ENCODE peak calls at places on chromosomes 6 and 20, in four cellular contexts. W is KBM-7, B is astrocyte of the spinal cord, U is A549. S is an unnamed sample.

GRCh38 chr20:53711333-53712211 is 117.9 kb upstream of the ZNF217 start:
- DNase-seq in W (no peak), B (no peak), U (no peak), S (no peak)

GRCh38 chr6:144145546-144145945 is 4.8 kb upstream of the STX11 start:
- DNase-seq in U (no peak), W (no peak), B (no peak), S (no peak)

GRCh38 chr6:168675933-168676551 is 235.1 kb downstream of the SMOC2 start:
- DNase-seq in B (no peak), W (no peak), U (no peak), S (no peak)

GRCh38 chr6:43644940-43645612 is at the start of gene RSPH9:
- DNase-seq in W (no peak), U (peak; percentile 66), B (peak; percentile 78), S (no peak)

GRCh38 chr20:18973499-18974173 is 160.1 kb downstream of the SCP2D1 start:
- DNase-seq in W (no peak), B (no peak), U (no peak), S (no peak)

GRCh38 chr6:131383421-131384411 is 189.3 kb upstream of the ARG1 start:
- DNase-seq in U (no peak), B (no peak), W (no peak), S (no peak)

GRCh38 chr6:113860165-113860955 is 3.2 kb downstream of the MARCKS start:
- DNase-seq in W (no peak), B (no peak), U (peak; percentile 4), S (no peak)

GRCh38 chr6:16576391-16577368 is 184.6 kb downstream of the ATXN1 start:
- DNase-seq in W (peak; percentile 26), B (no peak), U (peak; percentile 3), S (no peak)

GRCh38 chr20:57435498-57436222 is 44.5 kb downstream of the RBM38 start:
- DNase-seq in B (peak; percentile 29), W (peak; percentile 84), U (peak; percentile 30), S (no peak)

GRCh38 chr20:17598013-17598550 is 28.2 kb downstream of the DSTN start:
- DNase-seq in U (no peak), B (no peak), W (no peak), S (no peak)